ENCODE peak calls at places on chromosome 22, in seven cellular contexts. A is GM13976; E is PC-3; P is CD8-positive, alpha-beta T cell; Z is esophagus muscularis mucosa; M is GM20000; Y is neural progenitor cell. K is an unnamed sample.

GRCh38 chr22:27699676-27700075 is 101.9 kb downstream of the MN1 start:
- DNase-seq in M (no peak), E (no peak), Y (no peak), Z (no peak), P (no peak), A (no peak), K (no peak)

GRCh38 chr22:44738347-44738715 is 14.0 kb upstream of the ARHGAP8 start:
- DNase-seq in P (no peak), Z (no peak), E (peak), Y (no peak), A (no peak), M (no peak), K (peak)

GRCh38 chr22:29158546-29158945 is 47.1 kb upstream of the EMID1 start:
- DNase-seq in Z (no peak), Y (no peak), E (no peak), M (no peak), A (no peak), P (no peak), K (no peak)

GRCh38 chr22:38699143-38699542 is 1.6 kb downstream of the JOSD1 start:
- DNase-seq in A (no peak), E (no peak), Z (no peak), Y (no peak), M (no peak), P (no peak), K (no peak)

GRCh38 chr22:45310331-45311032 is 748 bp downstream of the FAM118A start:
- DNase-seq in A (no peak), Z (no peak), Y (peak), P (no peak), M (no peak), E (no peak), K (peak)

GRCh38 chr22:48224332-48224731 is 1461.9 kb downstream of the TBC1D22A start:
- DNase-seq in Y (no peak), E (no peak), A (no peak), M (no peak), Z (no peak), P (no peak), K (no peak)

GRCh38 chr22:29309332-29310064 is 3.0 kb downstream of the GAS2L1 start:
- DNase-seq in Z (no peak), Y (no peak), A (peak), E (peak), P (no peak), M (peak), K (peak)

GRCh38 chr22:35664955-35665577 is 16.8 kb downstream of the APOL6 start:
- DNase-seq in A (no peak), Z (no peak), Y (no peak), M (no peak), P (no peak), E (no peak), K (no peak)

GRCh38 chr22:21815958-21816357 is 51.5 kb downstream of the MAPK1 start:
- DNase-seq in M (no peak), P (no peak), Y (no peak), E (no peak), A (no peak), Z (no peak), K (no peak)

GRCh38 chr22:28183078-28183870 is 264.2 kb upstream of the PITPNB start:
- DNase-seq in A (no peak), Z (no peak), P (no peak), Y (no peak), E (no peak), M (no peak), K (peak)

GRCh38 chr22:30027169-30027568 is 53.1 kb upstream of the HORMAD2 start:
- DNase-seq in Z (no peak), A (no peak), P (no peak), M (no peak), Y (no peak), E (peak), K (peak)

GRCh38 chr22:44325718-44326548 is 13.2 kb upstream of the SHISAL1 start:
- DNase-seq in M (no peak), Y (peak), A (no peak), Z (no peak), P (no peak), E (peak), K (no peak)

GRCh38 chr22:38859581-38860290 is 12.3 kb downstream of the CBX6 start:
- DNase-seq in Y (no peak), E (no peak), Z (no peak), M (no peak), P (no peak), A (no peak), K (no peak)

GRCh38 chr22:48893288-48894063 is 934.2 kb downstream of the BRD1 start:
- DNase-seq in E (no peak), A (peak), Y (no peak), M (no peak), P (no peak), Z (no peak), K (no peak)

GRCh38 chr22:30396871-30397655 is at the start of gene SEC14L2:
- DNase-seq in Y (peak), A (peak), P (peak), M (peak), Z (no peak), E (peak), K (peak)

GRCh38 chr22:35558719-35559118 is 18.1 kb downstream of the RASD2 start:
- DNase-seq in E (no peak), M (no peak), A (no peak), P (no peak), Z (no peak), Y (no peak), K (no peak)

GRCh38 chr22:46634011-46634699 is 14.0 kb downstream of the GRAMD4 start:
- DNase-seq in Z (no peak), M (no peak), P (no peak), E (no peak), A (no peak), Y (no peak), K (no peak)

GRCh38 chr22:27934069-27934468 is 15.0 kb upstream of the PITPNB start:
- DNase-seq in Z (no peak), P (no peak), M (no peak), A (no peak), Y (no peak), E (no peak), K (no peak)

GRCh38 chr22:44449683-44450425 is 48.2 kb downstream of the RTL6 start:
- DNase-seq in P (no peak), Y (no peak), E (no peak), A (no peak), Z (no peak), M (no peak), K (no peak)

GRCh38 chr22:45934659-45935341 is 42.2 kb downstream of the WNT7B start:
- DNase-seq in A (no peak), Y (no peak), P (no peak), E (peak), M (no peak), Z (no peak), K (no peak)

GRCh38 chr22:30196141-30196866 is 50.3 kb downstream of the LIF start:
- DNase-seq in E (peak), M (peak), Z (peak), A (peak), Y (peak), P (no peak), K (peak)

GRCh38 chr22:45335854-45336492 is 26.2 kb downstream of the FAM118A start:
- DNase-seq in A (no peak), M (no peak), Y (no peak), Z (no peak), P (no peak), E (no peak), K (no peak)

GRCh38 chr22:35894464-35894878 is 134.2 kb downstream of the RBFOX2 start:
- DNase-seq in P (no peak), Y (peak), A (no peak), Z (no peak), M (no peak), E (no peak), K (no peak)

GRCh38 chr22:45239378-45240136 is 1.1 kb downstream of the KIAA0930 start:
- DNase-seq in M (no peak), A (no peak), P (no peak), Z (no peak), E (no peak), Y (no peak), K (no peak)

GRCh38 chr22:44171486-44172076 is 9.1 kb upstream of the PARVG start:
- DNase-seq in P (no peak), Z (no peak), A (no peak), E (no peak), Y (no peak), M (no peak), K (no peak)

GRCh38 chr22:32911526-32911925 is 110.0 kb downstream of the TIMP3 start:
- DNase-seq in Y (no peak), P (no peak), E (no peak), M (no peak), A (no peak), Z (no peak), K (no peak)

GRCh38 chr22:29343313-29343805 is 27.9 kb upstream of the RASL10A start:
- DNase-seq in Z (no peak), M (no peak), P (no peak), Y (peak), E (peak), A (no peak), K (no peak)

GRCh38 chr22:29003975-29004646 is 57.5 kb downstream of the C22orf31 start:
- DNase-seq in Z (no peak), E (peak), Y (peak), M (no peak), P (no peak), A (no peak), K (no peak)

GRCh38 chr22:35914665-35915476 is 113.8 kb downstream of the RBFOX2 start:
- DNase-seq in E (peak), Y (peak), M (no peak), P (no peak), A (no peak), Z (no peak), K (no peak)

GRCh38 chr22:27088026-27088425 is 430.6 kb downstream of the MIAT start:
- DNase-seq in Z (no peak), M (no peak), E (no peak), A (no peak), P (no peak), Y (no peak), K (no peak)

GRCh38 chr22:47901911-47902310 is 1139.5 kb downstream of the TBC1D22A start:
- DNase-seq in Y (no peak), E (no peak), P (no peak), A (no peak), M (no peak), Z (peak), K (no peak)

DNA sequence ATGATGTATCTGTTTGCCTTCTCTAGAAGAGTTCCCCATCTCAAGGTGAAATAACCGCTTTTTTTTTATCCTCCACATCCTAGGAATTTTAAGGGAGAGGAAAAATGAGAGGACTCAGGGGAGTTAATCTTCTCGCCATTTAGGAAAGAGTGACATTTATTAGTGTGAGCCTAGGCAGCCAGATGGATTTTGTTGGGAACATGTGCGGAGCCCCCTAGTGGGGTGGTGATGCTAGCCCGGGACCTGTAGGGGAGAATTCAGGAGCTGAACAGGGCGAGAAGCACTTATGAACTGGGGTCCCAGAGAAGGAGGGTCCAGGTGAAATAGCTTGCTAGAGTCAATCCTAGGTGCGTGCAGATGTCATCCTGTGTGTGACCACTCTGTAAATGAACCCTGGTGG is 10.7 kb downstream of the IL17RA start:
- DNase-seq in Y (peak), A (peak), E (no peak), M (no peak), P (no peak), Z (no peak), K (no peak)
- TF ChIP-seq CTCF in Y (peak), A (peak), E (peak), M (no peak), P (no peak), Z (no peak), K (no peak)

DNA sequence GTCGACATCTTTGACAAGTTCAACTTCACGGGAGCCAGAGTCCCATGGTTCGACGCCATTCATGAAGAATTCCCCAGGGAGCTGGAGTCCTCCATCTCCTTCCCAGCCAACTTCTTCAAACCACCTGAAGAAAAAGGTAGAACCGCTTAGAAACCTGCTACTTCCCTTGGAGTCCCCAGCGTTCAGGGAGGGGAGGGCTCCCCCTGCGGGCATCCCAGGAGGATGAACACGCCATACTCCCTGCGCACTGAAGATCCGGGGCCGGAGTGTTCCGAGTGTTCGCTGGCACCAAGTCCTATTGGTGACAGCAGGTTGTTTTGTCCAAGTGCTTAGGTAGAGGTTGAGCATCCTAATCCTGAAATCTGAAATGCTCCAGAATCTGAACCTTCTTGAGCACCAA is 51.7 kb upstream of the PRODH start:
- DNase-seq in M (no peak), A (peak), E (no peak), Y (peak), P (no peak), Z (no peak), K (peak)
- TF ChIP-seq CTCF in M (no peak), A (no peak), E (peak), Y (peak), P (no peak), Z (no peak), K (no peak)

GRCh38 chr22:49951986-49952896 is 8.3 kb upstream of the PIM3 start:
- DNase-seq in P (no peak), A (no peak), Z (no peak), Y (no peak), E (peak), M (no peak), K (no peak)

GRCh38 chr22:49951001-49951677 is 9.4 kb upstream of the PIM3 start:
- DNase-seq in E (peak), P (no peak), Z (no peak), A (peak), M (peak), Y (no peak), K (peak)

GRCh38 chr22:49953027-49953679 is 7.4 kb upstream of the PIM3 start:
- DNase-seq in P (no peak), Z (no peak), E (no peak), A (no peak), M (no peak), Y (no peak), K (no peak)

GRCh38 chr22:49950396-49950994 is 10.1 kb upstream of the PIM3 start:
- DNase-seq in P (no peak), A (no peak), Z (no peak), E (no peak), M (no peak), Y (no peak), K (no peak)

DNA sequence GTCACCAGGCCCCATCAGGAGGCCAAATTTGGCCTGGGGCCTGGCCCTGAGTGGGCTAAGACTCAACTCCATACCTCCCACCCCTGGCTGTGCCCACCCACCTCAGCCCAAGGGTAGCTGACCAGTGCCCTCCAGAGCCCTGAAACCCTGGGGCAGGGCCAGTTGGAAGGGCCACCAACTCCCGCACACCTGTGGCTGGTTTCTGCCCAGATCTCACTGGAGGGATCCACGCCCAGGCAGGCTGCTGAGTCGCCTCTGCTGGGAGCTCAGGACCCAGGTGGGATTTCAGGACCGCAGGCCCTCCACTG is 8.9 kb upstream of the PIM3 start:
- DNase-seq in Z (no peak), A (no peak), M (no peak), P (no peak), Y (no peak), E (no peak), K (no peak)
- TF ChIP-seq CTCF in Z (no peak), A (no peak), M (no peak), P (no peak), Y (no peak), E (no peak), K (no peak)

GRCh38 chr22:37636186-37636948 is 3.1 kb upstream of the SH3BP1 start:
- DNase-seq in Z (no peak), E (no peak), A (no peak), M (no peak), Y (no peak), P (no peak), K (no peak)
- TF ChIP-seq CTCF in Z (no peak), E (peak), A (peak), M (peak), Y (peak), P (no peak), K (no peak)

GRCh38 chr22:39943366-39943765 is 16.8 kb upstream of the TMA7B start:
- DNase-seq in E (peak), A (no peak), Y (peak), M (no peak), P (no peak), Z (no peak), K (no peak)
- TF ChIP-seq CTCF in E (peak), A (no peak), Y (peak), M (no peak), P (no peak), Z (no peak), K (no peak)

DNA sequence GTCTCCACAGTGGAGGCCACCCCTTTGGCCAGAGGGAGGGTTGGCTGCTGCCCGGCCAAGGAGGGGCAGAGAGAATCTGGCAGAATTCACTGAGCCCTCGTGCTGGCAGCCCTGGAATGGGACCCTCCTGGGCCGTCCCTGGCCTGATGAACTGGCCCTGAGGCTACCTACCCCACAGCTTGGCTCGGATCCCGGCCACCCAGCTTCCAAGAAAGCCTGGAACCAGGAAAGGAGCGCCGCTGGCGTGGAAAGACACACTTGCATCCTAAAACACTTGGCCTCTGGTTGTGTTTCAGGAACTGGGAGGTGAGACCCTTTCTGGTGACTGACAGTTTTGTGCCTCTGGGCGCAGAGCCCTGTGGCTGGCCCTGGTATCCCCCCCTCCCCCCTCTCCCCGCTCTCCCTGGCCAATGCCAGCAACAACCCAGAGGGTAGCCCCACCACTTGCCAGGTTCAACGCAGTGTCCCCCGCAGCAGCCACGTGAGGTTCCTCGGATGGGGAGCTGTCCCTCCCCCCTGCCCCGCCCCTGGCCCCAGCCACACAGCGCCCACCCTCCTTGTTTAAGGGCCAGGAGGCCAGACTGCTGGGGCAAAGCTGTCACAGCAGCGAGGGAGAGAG is 693 bp downstream of the NFAM1 start:
- DNase-seq in E (no peak), M (no peak), A (no peak), Y (no peak), Z (no peak), P (no peak), K (no peak)
- TF ChIP-seq CTCF in E (no peak), M (no peak), A (no peak), Y (no peak), Z (no peak), P (no peak), K (no peak)

GRCh38 chr22:20439556-20439927 is 1.9 kb upstream of the SCARF2 start:
- DNase-seq in E (no peak), Y (no peak), Z (no peak), M (no peak), A (no peak), P (no peak), K (no peak)
- TF ChIP-seq CTCF in E (no peak), Y (no peak), Z (no peak), M (no peak), A (no peak), P (no peak), K (no peak)

K was measured in mucosa of descending colon.